ENCODE peak calls at places on chromosomes 2 and 18, in nine cellular contexts. Y is NCI-H2171 treated with DMSO at 0.1 percent for 48 hours; J is effector CD4-positive, alpha-beta T cell; D is iPS-NIHi11; X is NCI-H2029; C is CD4-positive, alpha-beta T cell; L is psoas muscle; Q is NCI-H1417; W is LoVo. V is an unnamed sample.

GRCh38 chr2:129894616-129895015 is 84.8 kb upstream of the RAB6C start:
- DNase-seq in Y (no peak), J (no peak), D (no peak), X (no peak), C (no peak), L (no peak), Q (no peak), W (no peak), V (no peak)

GRCh38 chr2:179861027-179861776 is at the start of gene ZNF385B:
- DNase-seq in Y (peak), J (no peak), D (peak), X (peak), C (no peak), L (peak), Q (peak), W (peak), V (no peak)

GRCh38 chr2:24779121-24779520 is 14.1 kb downstream of the PTRHD1 start:
- DNase-seq in Y (no peak), J (no peak), D (no peak), X (no peak), C (no peak), L (no peak), Q (no peak), W (peak), V (no peak)

GRCh38 chr18:48629730-48630324 is 91.0 kb downstream of the CTIF start:
- DNase-seq in Y (no peak), J (no peak), D (no peak), X (no peak), C (no peak), L (no peak), Q (no peak), W (no peak), V (peak)

GRCh38 chr2:72973566-72974435 is 56.5 kb downstream of the EMX1 start:
- DNase-seq in Y (peak), J (no peak), D (peak), X (peak), C (peak), L (peak), Q (peak), W (peak), V (peak)

GRCh38 chr2:130996658-130997057 is 96.6 kb downstream of the FAM168B start:
- DNase-seq in Y (no peak), J (no peak), D (no peak), X (no peak), C (no peak), L (no peak), Q (no peak), W (no peak), V (no peak)

GRCh38 chr2:133821107-133821760 is 253.0 kb upstream of the NCKAP5 start:
- DNase-seq in Y (no peak), J (no peak), D (no peak), X (no peak), C (no peak), L (no peak), Q (no peak), W (no peak), V (peak)

GRCh38 chr18:70553961-70554325 is 265.1 kb downstream of the SOCS6 start:
- DNase-seq in Y (no peak), J (no peak), D (no peak), X (no peak), C (no peak), L (no peak), Q (no peak), W (no peak), V (no peak)

GRCh38 chr2:43100883-43101662 is 125.3 kb downstream of the ZFP36L2 start:
- DNase-seq in Y (no peak), J (no peak), D (peak), X (no peak), C (no peak), L (peak), Q (no peak), W (no peak), V (no peak)

GRCh38 chr2:204550738-204551137 is 5.5 kb downstream of the PARD3B start:
- DNase-seq in Y (no peak), J (no peak), D (no peak), X (no peak), C (no peak), L (no peak), Q (no peak), W (no peak), V (peak)

GRCh38 chr2:192243488-192243887 is 48.8 kb upstream of the TMEFF2 start:
- DNase-seq in Y (no peak), J (no peak), D (no peak), X (no peak), C (no peak), L (no peak), Q (no peak), W (no peak), V (no peak)

GRCh38 chr2:125516496-125517109 is 1139.4 kb upstream of the GYPC start:
- DNase-seq in Y (peak), J (no peak), D (peak), X (no peak), C (no peak), L (no peak), Q (no peak), W (peak), V (no peak)

GRCh38 chr2:100619951-100620350 is 57.2 kb downstream of the PDCL3 start:
- DNase-seq in Y (no peak), J (no peak), D (no peak), X (no peak), C (no peak), L (no peak), Q (no peak), W (no peak), V (no peak)

GRCh38 chr18:52288403-52289004 is 51.5 kb upstream of the DCC start:
- DNase-seq in Y (peak), J (no peak), D (peak), X (no peak), C (no peak), L (no peak), Q (peak), W (peak), V (no peak)

GRCh38 chr2:96505231-96505889 is at the start of gene NEURL3:
- DNase-seq in Y (no peak), J (no peak), D (no peak), X (no peak), C (no peak), L (peak), Q (no peak), W (peak), V (no peak)

GRCh38 chr2:73291093-73291460 is 2.3 kb downstream of the EGR4 start:
- DNase-seq in Y (no peak), J (peak), D (peak), X (no peak), C (peak), L (peak), Q (no peak), W (no peak), V (peak)

GRCh38 chr2:42092084-42092996 is 44.5 kb downstream of the PKDCC start:
- DNase-seq in Y (no peak), J (no peak), D (no peak), X (no peak), C (no peak), L (no peak), Q (no peak), W (peak), V (no peak)

GRCh38 chr2:204280239-204280638 is 265.0 kb upstream of the PARD3B start:
- DNase-seq in Y (no peak), J (no peak), D (no peak), X (no peak), C (no peak), L (no peak), Q (no peak), W (no peak), V (no peak)

V was measured in stromal cell of bone marrow.